ENCODE peak calls at places on chromosomes 4 and X, in four cellular contexts. W, H, A and R are unnamed samples.

GRCh38 chrX:63526863-63527262 is 175.7 kb upstream of the SPIN4 start:
- DNase-seq in H (no peak), A (no peak), W (no peak), R (no peak)

GRCh38 chr4:140326395-140326993 is 47.0 kb upstream of the SCOC start:
- DNase-seq in W (no peak), H (no peak), A (peak), R (no peak)

GRCh38 chrX:74133156-74133796 is 170.7 kb upstream of the ZCCHC13 start:
- DNase-seq in A (peak), W (no peak), H (no peak), R (no peak)

GRCh38 chr4:73844352-73844751 is 7.9 kb downstream of the CXCL6 start:
- DNase-seq in W (no peak), H (no peak), A (peak), R (no peak)

GRCh38 chr4:74364649-74365491 is at the start of gene EREG:
- DNase-seq in W (no peak), H (no peak), A (peak), R (peak)

GRCh38 chr4:149047368-149047767 is 605.2 kb upstream of the NR3C2 start:
- DNase-seq in H (no peak), A (no peak), W (no peak), R (no peak)

GRCh38 chr4:11949355-11949754 is 520.7 kb upstream of the HS3ST1 start:
- DNase-seq in W (no peak), H (no peak), A (no peak), R (no peak)

GRCh38 chr4:77031544-77031943 is 44.2 kb downstream of the CCNI start:
- DNase-seq in W (no peak), A (no peak), H (no peak), R (no peak)

GRCh38 chrX:134172588-134173259 is 64.3 kb upstream of the CCDC160 start:
- DNase-seq in W (no peak), A (no peak), H (peak), R (no peak)

GRCh38 chr4:24979554-24979953 is 51.2 kb downstream of the LGI2 start:
- DNase-seq in A (no peak), W (peak), H (no peak), R (no peak)

GRCh38 chr4:102627831-102628523 is 126.8 kb downstream of the NFKB1 start:
- DNase-seq in A (peak), W (no peak), H (no peak), R (no peak)